ENCODE peak calls at places on chromosomes 2 and 18, in four cellular contexts. X is stimulated activated CD4-positive, alpha-beta T cell treated with anti-CD3 and anti-CD28 coated beads, Interleukin-2, amount 100 ng/mL, for 48 hours; H is caudate nucleus; B is A549. N is an unnamed sample.

GRCh38 chr18:12420831-12421421 is 13.2 kb downstream of the PRELID3A start:
- DNase-seq in X (no peak), H (peak), B (no peak), N (no peak)

GRCh38 chr18:43757273-43757672 is 480.0 kb upstream of the SYT4 start:
- DNase-seq in X (no peak), H (no peak), B (no peak), N (no peak)

GRCh38 chr2:56017784-56018183 is 94.2 kb upstream of the EFEMP1 start:
- DNase-seq in X (no peak), H (no peak), B (no peak), N (no peak)

GRCh38 chr2:96900237-96900636 is 30.4 kb upstream of the SEMA4C start:
- DNase-seq in X (no peak), H (no peak), B (no peak), N (no peak)

GRCh38 chr2:216536725-216537124 is 38.1 kb downstream of the RPL37A start:
- DNase-seq in X (no peak), H (peak), B (no peak), N (peak)

GRCh38 chr2:165018207-165018606 is 62.9 kb upstream of the SLC38A11 start:
- DNase-seq in X (no peak), H (no peak), B (no peak), N (no peak)

GRCh38 chr18:45464619-45465018 is 150.7 kb upstream of the SLC14A2 start:
- DNase-seq in X (no peak), H (no peak), B (no peak), N (no peak)

GRCh38 chr18:23793985-23794867 is 105.0 kb downstream of the LAMA3 start:
- DNase-seq in X (no peak), H (peak), B (no peak), N (no peak)

GRCh38 chr2:195495356-195495755 is 161.7 kb upstream of the SLC39A10 start:
- DNase-seq in X (no peak), H (no peak), B (no peak), N (no peak)

GRCh38 chr2:88250402-88250801 is 80.3 kb downstream of the THNSL2 start:
- DNase-seq in X (no peak), H (no peak), B (no peak), N (no peak)

GRCh38 chr2:156456616-156457015 is 20.4 kb downstream of the GPD2 start:
- DNase-seq in X (no peak), H (peak), B (no peak), N (no peak)

GRCh38 chr2:157837851-157838441 is 38.2 kb downstream of the ACVR1 start:
- DNase-seq in X (no peak), H (peak), B (no peak), N (no peak)

GRCh38 chr18:49875783-49876182 is 62.5 kb upstream of the ACAA2 start:
- DNase-seq in X (no peak), H (no peak), B (no peak), N (no peak)

N was measured in lower leg skin.